ENCODE peak calls at places on chromosomes 3 and 15, in six cellular contexts. B is NT2/D1; U is naive thymus-derived CD4-positive, alpha-beta T cell; D is right cardiac atrium; L is thoracic aorta; O is endothelial cell of umbilical vein. M is an unnamed sample.

GRCh38 chr15:99010743-99011142 is 3.2 kb upstream of the PGPEP1L start:
- DNase-seq in U (no peak), O (no peak), D (no peak), L (no peak), B (no peak), M (peak; percentile 41)

GRCh38 chr3:102741105-102741504 is 306.3 kb downstream of the ZPLD1 start:
- DNase-seq in O (no peak), L (no peak), D (no peak), B (no peak), U (no peak), M (no peak)

GRCh38 chr3:129352650-129353588 is 74.2 kb downstream of the HMCES start:
- DNase-seq in O (peak; percentile 60), U (no peak), D (no peak), L (no peak), B (no peak), M (no peak)

GRCh38 chr3:36648241-36649034 is 115.9 kb downstream of the DCLK3 start:
- DNase-seq in B (no peak), D (no peak), L (no peak), U (no peak), O (no peak), M (peak; percentile 89)

GRCh38 chr3:169610888-169611291 is 52.6 kb downstream of the MECOM start:
- DNase-seq in L (no peak), B (no peak), D (no peak), O (no peak), U (no peak), M (peak; percentile 36)

GRCh38 chr3:101703169-101703568 is 16.7 kb upstream of the RPL24 start:
- DNase-seq in L (no peak), D (no peak), B (no peak), U (no peak), O (no peak), M (no peak)

GRCh38 chr15:31964586-31965307 is 65.6 kb upstream of the CHRNA7 start:
- DNase-seq in B (no peak), O (no peak), L (no peak), D (no peak), U (no peak), M (no peak)

GRCh38 chr3:101687142-101687931 is 819 bp upstream of the RPL24 start:
- DNase-seq in U (no peak), O (no peak), B (no peak), D (peak; percentile 72), L (no peak), M (peak; percentile 25)

GRCh38 chr3:186825294-186825821 is 17.2 kb upstream of the ADIPOQ start:
- DNase-seq in L (no peak), D (peak; percentile 61), U (no peak), B (no peak), O (no peak), M (peak; percentile 31)

GRCh38 chr3:129690406-129690805 is 83.9 kb upstream of the PLXND1 start:
- DNase-seq in D (no peak), L (no peak), O (peak; percentile 81), B (peak; percentile 75), U (peak; percentile 60), M (peak; percentile 50)

GRCh38 chr15:68285243-68285980 is 7.9 kb downstream of the FEM1B start:
- DNase-seq in L (no peak), B (no peak), D (no peak), O (no peak), U (no peak), M (peak; percentile 40)

GRCh38 chr3:174710622-174711021 is 148.5 kb upstream of the NAALADL2 start:
- DNase-seq in L (no peak), U (no peak), D (no peak), O (no peak), B (no peak), M (peak; percentile 18)

GRCh38 chr15:91887321-91887720 is 33.8 kb downstream of the SLCO3A1 start:
- DNase-seq in O (no peak), D (peak; percentile 56), U (no peak), B (no peak), L (no peak), M (no peak)

GRCh38 chr15:45719490-45719889 is 84.7 kb downstream of the SQOR start:
- DNase-seq in L (no peak), B (no peak), O (no peak), U (no peak), D (no peak), M (no peak)

GRCh38 chr15:64635486-64635815 is 139.9 kb downstream of the RBPMS2 start:
- DNase-seq in O (peak; percentile 68), U (no peak), D (no peak), L (no peak), B (no peak), M (peak; percentile 78)

GRCh38 chr15:62323353-62323752 is 158.3 kb upstream of the C2CD4B start:
- DNase-seq in U (no peak), L (no peak), B (no peak), O (no peak), D (no peak), M (no peak)

GRCh38 chr15:60212536-60212935 is 185.2 kb downstream of the ANXA2 start:
- DNase-seq in U (no peak), O (no peak), L (no peak), B (peak; percentile 25), D (peak; percentile 25), M (no peak)

GRCh38 chr3:38229036-38229435 is 36.6 kb upstream of the SLC22A13 start:
- DNase-seq in B (no peak), O (no peak), U (no peak), L (no peak), D (no peak), M (peak; percentile 67)

GRCh38 chr3:144737281-144737680 is 765.7 kb downstream of the DIPK2A start:
- DNase-seq in O (no peak), B (no peak), U (no peak), L (no peak), D (no peak), M (no peak)

GRCh38 chr3:147620906-147621305 is 211.7 kb downstream of the ZIC1 start:
- DNase-seq in B (no peak), U (no peak), O (no peak), D (no peak), L (no peak), M (peak; percentile 20)

GRCh38 chr3:193176690-193177089 is 64.3 kb upstream of the PLAAT1 start:
- DNase-seq in O (no peak), D (no peak), B (no peak), U (no peak), L (no peak), M (no peak)

GRCh38 chr3:178706411-178706810 is 170.2 kb downstream of the KCNMB2 start:
- DNase-seq in O (no peak), U (no peak), L (no peak), B (no peak), D (no peak), M (no peak)

GRCh38 chr15:71364117-71364584 is 248.9 kb downstream of the THSD4 start:
- DNase-seq in L (no peak), U (no peak), D (no peak), B (no peak), O (no peak), M (no peak)

GRCh38 chr3:186400677-186401076 is 38.6 kb upstream of the DGKG start:
- DNase-seq in U (no peak), B (no peak), L (no peak), O (no peak), D (no peak), M (peak; percentile 7)

GRCh38 chr3:62882676-62883228 is 7.5 kb upstream of the CADPS start:
- DNase-seq in O (no peak), U (no peak), D (no peak), B (no peak), L (no peak), M (no peak)

GRCh38 chr15:33730815-33731214 is 237.5 kb upstream of the CHRM5 start:
- DNase-seq in O (no peak), B (no peak), L (no peak), U (no peak), D (no peak), M (no peak)

GRCh38 chr3:40179016-40179415 is 130.5 kb upstream of the EIF1B start:
- DNase-seq in O (peak; percentile 80), D (peak; percentile 92), B (peak; percentile 66), L (peak; percentile 13), U (peak; percentile 34), M (peak; percentile 92)

GRCh38 chr3:152333928-152334327 is 65.2 kb downstream of the MBNL1 start:
- DNase-seq in O (no peak), D (no peak), L (no peak), U (no peak), B (no peak), M (no peak)

GRCh38 chr3:152331018-152331541 is 62.4 kb downstream of the MBNL1 start:
- DNase-seq in O (peak; percentile 97), D (peak; percentile 47), B (no peak), L (no peak), U (no peak), M (peak; percentile 79)

GRCh38 chr3:152330565-152330964 is 61.8 kb downstream of the MBNL1 start:
- DNase-seq in D (no peak), U (no peak), L (no peak), O (peak; percentile 56), B (no peak), M (no peak)

GRCh38 chr3:152334761-152335160 is 66.0 kb downstream of the MBNL1 start:
- DNase-seq in B (no peak), O (no peak), U (no peak), L (no peak), D (no peak), M (no peak)

GRCh38 chr3:152331975-152332374 is 63.2 kb downstream of the MBNL1 start:
- DNase-seq in L (no peak), B (no peak), U (no peak), O (no peak), D (no peak), M (no peak)
- H3K4me1 ChIP-seq in L (peaks cover 97% of the 10 kb centered on the region), B (no peaks in the 10 kb centered on the region), U (peaks cover 61% of the 10 kb centered on the region), O (peaks cover 64% of the 10 kb centered on the region), D (peaks cover 7% of the 10 kb centered on the region), M (peaks cover 58% of the 10 kb centered on the region)

GRCh38 chr3:14429689-14430452 is 27.5 kb downstream of the SLC6A6 start:
- DNase-seq in L (no peak), D (peak; percentile 13), U (no peak), O (no peak), B (no peak), M (no peak)
- H3K4me1 ChIP-seq in L (peaks cover 47% of the 10 kb centered on the region), D (peaks cover 42% of the 10 kb centered on the region), U (peaks cover 78% of the 10 kb centered on the region), O (peaks cover 45% of the 10 kb centered on the region), B (peaks cover 35% of the 10 kb centered on the region), M (peaks cover 29% of the 10 kb centered on the region)

DNA sequence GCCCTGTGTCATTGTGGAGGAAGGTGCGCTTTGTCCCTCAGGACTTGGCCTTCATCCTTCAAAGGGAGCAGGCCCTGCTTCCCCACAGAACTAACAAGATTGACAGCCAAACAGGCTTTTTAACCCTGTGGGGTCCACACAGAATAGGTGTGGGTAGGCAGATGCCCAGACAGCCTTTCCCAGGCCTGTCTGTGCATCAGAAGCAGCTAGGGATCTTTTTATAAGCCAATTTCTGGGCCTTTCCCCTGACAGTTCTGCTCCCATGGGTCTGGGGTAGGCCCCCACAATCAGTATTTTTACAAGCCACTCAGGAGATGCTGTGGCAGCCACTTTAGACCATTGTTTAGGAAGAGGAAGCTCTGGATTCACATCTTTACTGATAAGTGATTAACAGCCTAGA is 69.2 kb downstream of the MRPL46 start:
- DNase-seq in B (no peak), O (no peak), U (no peak), L (no peak), D (no peak), M (no peak)
- H3K4me1 ChIP-seq in B (peaks cover 9% of the 10 kb centered on the region), O (no peaks in the 10 kb centered on the region), U (no peaks in the 10 kb centered on the region), L (no peaks in the 10 kb centered on the region), D (no peaks in the 10 kb centered on the region), M (peaks cover 11% of the 10 kb centered on the region)

DNA sequence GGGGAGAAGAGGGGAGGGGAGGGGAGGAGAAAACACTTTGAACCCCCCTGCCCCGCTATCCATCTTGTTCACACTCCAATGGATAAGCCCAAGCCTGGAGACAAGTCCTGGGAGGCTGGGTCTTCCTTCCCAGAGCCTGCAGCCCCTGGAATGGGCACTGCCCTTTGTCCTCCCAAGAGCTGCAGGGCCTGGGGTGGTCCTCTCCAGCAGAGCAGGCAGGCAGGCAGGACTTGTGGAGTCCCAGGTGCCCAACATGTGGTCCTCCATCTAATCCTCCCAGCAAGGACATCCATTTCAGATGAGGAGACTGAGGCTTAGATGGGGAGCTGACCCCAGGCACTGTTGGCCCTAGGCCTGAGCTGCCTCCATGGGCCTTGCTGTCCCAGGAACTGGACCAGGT is 10.4 kb upstream of the MESP2 start:
- DNase-seq in D (no peak), L (no peak), O (no peak), U (no peak), B (no peak), M (no peak)
- H3K4me1 ChIP-seq in D (peaks cover 2% of the 10 kb centered on the region), L (no peaks in the 10 kb centered on the region), O (no peaks in the 10 kb centered on the region), U (no peaks in the 10 kb centered on the region), B (peaks cover 6% of the 10 kb centered on the region), M (peaks cover 19% of the 10 kb centered on the region)

M was measured in adipocyte.